ENCODE peak calls at places on chromosomes 12 and 14, in seven cellular contexts. G is progenitor cell of endocrine pancreas, D is astrocyte of the spinal cord, Z is AG10803, S is glutamatergic neuron, R is bronchial epithelial cell, V is heart right ventricle. J is an unnamed sample.

GRCh38 chr12:86186449-86186848 is 69.7 kb downstream of the MGAT4C start:
- DNase-seq in S (no peak), V (no peak), D (no peak), Z (no peak), R (peak), G (no peak), J (no peak)

GRCh38 chr14:55556929-55557623 is 22.9 kb upstream of the KTN1 start:
- DNase-seq in S (no peak), R (peak), Z (peak), G (no peak), V (peak), D (peak), J (no peak)

GRCh38 chr12:91383106-91383505 is 200.5 kb upstream of the DCN start:
- DNase-seq in Z (no peak), G (no peak), D (no peak), R (no peak), V (no peak), S (no peak), J (no peak)

GRCh38 chr12:14901228-14901562 is 15.5 kb upstream of the MGP start:
- DNase-seq in G (no peak), Z (no peak), V (peak), D (no peak), R (no peak), S (no peak), J (no peak)

GRCh38 chr12:54935235-54935951 is 49.2 kb downstream of the TESPA1 start:
- DNase-seq in Z (peak), S (no peak), D (peak), R (peak), G (no peak), V (no peak), J (no peak)

GRCh38 chr12:6554168-6554989 is 1.5 kb downstream of the IFFO1 start:
- DNase-seq in V (peak), Z (peak), D (peak), R (peak), G (peak), S (peak), J (peak)

GRCh38 chr14:105491366-105492006 is 440 bp downstream of the TEDC1 start:
- DNase-seq in G (peak), V (peak), R (peak), S (peak), Z (no peak), D (peak), J (peak)

GRCh38 chr12:108313609-108314331 is 25.3 kb downstream of the CMKLR1 start:
- DNase-seq in Z (no peak), R (no peak), D (peak), S (no peak), G (no peak), V (peak), J (peak)

GRCh38 chr12:47818382-47818700 is 1.4 kb downstream of the HDAC7 start:
- DNase-seq in S (no peak), R (no peak), V (no peak), D (peak), Z (no peak), G (no peak), J (no peak)

GRCh38 chr12:47819544-47819901 is 180 bp downstream of the HDAC7 start:
- DNase-seq in D (no peak), V (no peak), Z (no peak), G (no peak), S (peak), R (no peak), J (no peak)

GRCh38 chr12:47818007-47818376 is 1.7 kb downstream of the HDAC7 start:
- DNase-seq in D (no peak), Z (no peak), G (no peak), V (no peak), R (no peak), S (no peak), J (no peak)

GRCh38 chr12:47819902-47820630 is at the start of gene HDAC7:
- DNase-seq in D (peak), V (peak), G (peak), Z (peak), R (peak), S (peak), J (peak)

GRCh38 chr12:47818701-47819543 is 781 bp downstream of the HDAC7 start:
- DNase-seq in G (peak), Z (peak), S (peak), D (no peak), R (no peak), V (peak), J (peak)
- TF ChIP-seq CTCF in G (peak), Z (peak), S (no peak), D (peak), R (peak), V (peak), J (no peak)

GRCh38 chr12:903055-903454 is 46.4 kb downstream of the RAD52 start:
- DNase-seq in R (no peak), Z (no peak), G (no peak), V (no peak), S (no peak), D (no peak), J (no peak)
- TF ChIP-seq CTCF in R (no peak), Z (no peak), G (no peak), V (no peak), S (no peak), D (no peak), J (no peak)

GRCh38 chr12:24728366-24728765 is 220.5 kb downstream of the BCAT1 start:
- DNase-seq in V (no peak), Z (peak), D (peak), S (no peak), G (no peak), R (peak), J (no peak)
- TF ChIP-seq CTCF in V (no peak), Z (peak), D (peak), S (peak), G (peak), R (peak), J (peak)

DNA sequence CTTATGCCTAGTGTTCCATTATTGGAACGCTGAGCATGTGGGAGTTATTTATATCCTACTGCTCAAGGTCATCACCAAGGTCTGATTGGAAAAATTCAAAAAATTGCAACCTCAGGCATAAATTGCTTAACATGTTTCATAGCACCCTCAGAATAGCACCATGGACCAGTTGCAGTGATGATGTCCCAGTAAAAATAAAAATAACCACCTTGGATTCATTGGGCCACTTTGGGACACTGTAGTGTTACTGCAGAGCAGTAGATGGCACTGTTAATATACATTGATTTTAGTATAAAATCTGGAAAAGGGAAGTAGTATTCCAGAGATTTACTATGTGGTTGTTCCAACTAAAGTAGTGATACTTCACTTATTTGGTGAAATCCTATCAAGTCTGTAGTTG is 31.0 kb upstream of the PTCSC3 start:
- DNase-seq in D (no peak), Z (no peak), G (no peak), R (peak), S (no peak), V (no peak), J (no peak)
- TF ChIP-seq CTCF in D (peak), Z (peak), G (peak), R (peak), S (no peak), V (no peak), J (no peak)

GRCh38 chr12:99390707-99391106 is 256.8 kb upstream of the GARIN6 start:
- DNase-seq in V (no peak), G (no peak), S (peak), D (no peak), R (no peak), Z (no peak), J (peak)
- TF ChIP-seq CTCF in V (no peak), G (peak), S (peak), D (peak), R (no peak), Z (peak), J (peak)

GRCh38 chr12:52241205-52241842 is 8.3 kb downstream of the KRT7 start:
- DNase-seq in R (no peak), V (no peak), G (no peak), S (no peak), D (no peak), Z (no peak), J (no peak)
- TF ChIP-seq CTCF in R (no peak), V (no peak), G (no peak), S (no peak), D (no peak), Z (no peak), J (no peak)

DNA sequence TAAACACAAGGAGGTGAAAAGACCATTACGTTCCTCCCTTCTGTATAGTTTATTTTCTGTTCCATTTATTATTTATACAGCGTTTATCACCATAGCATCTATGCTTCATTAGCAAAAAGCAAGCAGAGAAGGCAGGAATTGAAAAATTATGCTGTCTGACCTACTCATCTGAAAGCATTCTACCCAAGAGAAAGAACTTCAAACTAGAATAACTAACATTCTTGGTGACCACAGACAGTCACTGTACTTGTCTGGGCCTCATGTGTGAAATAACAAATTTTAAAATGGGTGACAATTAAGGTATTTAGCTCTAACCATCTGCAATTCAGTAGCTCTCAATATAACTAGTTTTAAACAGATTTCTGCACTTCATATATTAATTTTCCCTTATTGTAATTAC is 29.3 kb upstream of the PDE3A start:
- DNase-seq in D (no peak), Z (no peak), G (no peak), R (no peak), V (no peak), S (no peak), J (no peak)
- TF ChIP-seq CTCF in D (no peak), Z (no peak), G (no peak), R (no peak), V (no peak), S (no peak), J (no peak)

GRCh38 chr12:17976202-17976601 is 113.8 kb downstream of the RERGL start:
- DNase-seq in D (no peak), S (peak), Z (no peak), V (no peak), R (peak), G (no peak), J (peak)
- TF ChIP-seq CTCF in D (peak), S (peak), Z (no peak), V (no peak), R (peak), G (peak), J (peak)

GRCh38 chr12:124392271-124392990 is 97.5 kb downstream of the RFLNA start:
- DNase-seq in S (no peak), Z (no peak), D (peak), V (no peak), R (no peak), G (no peak), J (peak)
- TF ChIP-seq CTCF in S (peak), Z (peak), D (peak), V (no peak), R (peak), G (peak), J (peak)